ENCODE peak calls at places on chromosomes 2 and 18, in seven cellular contexts. R is fibroblast of pulmonary artery, C is NCI-H187, W is neuronal stem cell, J is ascending aorta, G is NCI-H2081, K is GM10248. P is an unnamed sample.

GRCh38 chr2:38439226-38439612 is 62.1 kb upstream of the ATL2 start:
- DNase-seq in G (no peak), J (no peak), K (no peak), C (no peak), W (no peak), R (no peak), P (no peak)

GRCh38 chr18:61900504-61901281 is 7.9 kb upstream of the RNF152 start:
- DNase-seq in R (no peak), G (no peak), J (no peak), C (no peak), W (no peak), K (no peak), P (no peak)

GRCh38 chr2:167057461-167057860 is 169.2 kb downstream of the XIRP2 start:
- DNase-seq in K (no peak), G (no peak), W (no peak), J (no peak), R (no peak), C (no peak), P (no peak)

GRCh38 chr2:1603059-1603458 is 141.3 kb downstream of the PXDN start:
- DNase-seq in R (no peak), G (no peak), J (no peak), W (no peak), K (no peak), C (no peak), P (no peak)

GRCh38 chr2:18551623-18552022 is 8.8 kb downstream of the RDH14 start:
- DNase-seq in W (no peak), C (no peak), R (no peak), K (no peak), J (no peak), G (no peak), P (no peak)

GRCh38 chr2:95359035-95359434 is 43.5 kb upstream of the FAHD2A start:
- DNase-seq in J (no peak), C (no peak), R (peak; percentile 52), K (no peak), G (no peak), W (no peak), P (no peak)

GRCh38 chr2:170817247-170817998 is 736 bp downstream of the GAD1 start:
- DNase-seq in C (no peak), J (no peak), G (peak; percentile 36), R (peak; percentile 10), K (peak; percentile 34), W (peak; percentile 12), P (peak; percentile 25)

GRCh38 chr18:1965016-1965415 is 606.3 kb downstream of the METTL4 start:
- DNase-seq in C (no peak), J (no peak), R (no peak), W (no peak), K (no peak), G (no peak), P (no peak)

GRCh38 chr2:168926621-168927386 is 25.7 kb downstream of the G6PC2 start:
- DNase-seq in J (no peak), R (no peak), K (no peak), W (no peak), C (no peak), G (no peak), P (no peak)